ENCODE peak calls at places on chromosomes 2 and 18, in four cellular contexts. B is dorsolateral prefrontal cortex, J is AG04450, O is IMR-90. U is an unnamed sample.
A peak's percentile ranks its signal among the peaks of the same experiment; 100 is the strongest.

GRCh38 chr2:204586444-204587165 is 41.3 kb downstream of the PARD3B start:
- DNase-seq in B (no peak), J (no peak), O (peak; percentile 64), U (no peak)

GRCh38 chr2:46188041-46188715 is 109.0 kb upstream of the EPAS1 start:
- DNase-seq in B (no peak), J (no peak), O (no peak), U (no peak)

GRCh38 chr18:11849845-11850747 is 1.1 kb upstream of the CHMP1B start:
- DNase-seq in B (peak; percentile 65), J (peak; percentile 83), O (peak; percentile 96), U (peak; percentile 96)

GRCh38 chr2:165293439-165294420 is 54.5 kb downstream of the SCN2A start:
- DNase-seq in B (no peak), J (peak; percentile 73), O (peak; percentile 87), U (peak; percentile 87)

GRCh38 chr2:24671230-24671629 is 122.0 kb downstream of the PTRHD1 start:
- DNase-seq in B (no peak), J (no peak), O (no peak), U (no peak)

GRCh38 chr2:26251893-26252292 is 7.2 kb downstream of the HADHB start:
- DNase-seq in B (peak; percentile 50), J (no peak), O (peak; percentile 31), U (peak; percentile 28)

GRCh38 chr2:69992310-69993047 is 31.0 kb upstream of the ASPRV1 start:
- DNase-seq in B (no peak), J (no peak), O (no peak), U (no peak)

GRCh38 chr2:157497603-157498314 is 53.9 kb upstream of the CYTIP start:
- DNase-seq in B (no peak), J (no peak), O (peak; percentile 49), U (peak; percentile 50)

GRCh38 chr2:75221872-75222271 is 22.6 kb upstream of the TACR1 start:
- DNase-seq in B (no peak), J (peak; percentile 45), O (peak; percentile 89), U (peak; percentile 87)

GRCh38 chr18:66138642-66139041 is 387.8 kb downstream of the CDH7 start:
- DNase-seq in B (no peak), J (no peak), O (no peak), U (no peak)

GRCh38 chr18:49017813-49018552 is 67.2 kb upstream of the SMAD7 start:
- DNase-seq in B (peak; percentile 18), J (no peak), O (no peak), U (no peak)

GRCh38 chr2:221097568-221097915 is 474.6 kb downstream of the EPHA4 start:
- DNase-seq in B (no peak), J (peak; percentile 48), O (peak; percentile 92), U (peak; percentile 85)

GRCh38 chr18:5879479-5879882 is 15.8 kb downstream of the TMEM200C start:
- DNase-seq in B (no peak), J (peak; percentile 11), O (peak; percentile 65), U (peak; percentile 61)

GRCh38 chr2:28361991-28362710 is 30.5 kb upstream of the FOSL2 start:
- DNase-seq in B (no peak), J (no peak), O (no peak), U (no peak)

GRCh38 chr2:239905306-239905705 is 119.8 kb downstream of the NDUFA10 start:
- DNase-seq in B (no peak), J (no peak), O (no peak), U (no peak)

GRCh38 chr2:120647487-120647886 is 88.2 kb upstream of the GLI2 start:
- DNase-seq in B (no peak), J (no peak), O (peak; percentile 89), U (peak; percentile 72)

GRCh38 chr18:63949068-63949737 is at the start of gene HMSD:
- DNase-seq in B (no peak), J (no peak), O (no peak), U (peak; percentile 42)
- H3K4me3 ChIP-seq in B (peak within 1 kb of the TSS; percentile 50), J (peak within 1 kb of the TSS; percentile 54), O (no peak within 1 kb of the TSS), U (peak within 1 kb of the TSS; percentile 33)

GRCh38 chr18:68922392-68922791 is 124.5 kb downstream of the CCDC102B start:
- DNase-seq in B (no peak), J (no peak), O (no peak), U (no peak)

GRCh38 chr18:68919900-68920299 is 122.0 kb downstream of the CCDC102B start:
- DNase-seq in B (no peak), J (no peak), O (no peak), U (no peak)

GRCh38 chr18:68928762-68929675 is 131.1 kb downstream of the CCDC102B start:
- DNase-seq in B (no peak), J (no peak), O (no peak), U (no peak)

GRCh38 chr18:68925268-68925667 is 127.4 kb downstream of the CCDC102B start:
- DNase-seq in B (no peak), J (no peak), O (no peak), U (peak; percentile 19)
- TF ChIP-seq CTCF in B (no peak), J (peak; percentile 10), O (peak; percentile 23), U (peak; percentile 37)

DNA sequence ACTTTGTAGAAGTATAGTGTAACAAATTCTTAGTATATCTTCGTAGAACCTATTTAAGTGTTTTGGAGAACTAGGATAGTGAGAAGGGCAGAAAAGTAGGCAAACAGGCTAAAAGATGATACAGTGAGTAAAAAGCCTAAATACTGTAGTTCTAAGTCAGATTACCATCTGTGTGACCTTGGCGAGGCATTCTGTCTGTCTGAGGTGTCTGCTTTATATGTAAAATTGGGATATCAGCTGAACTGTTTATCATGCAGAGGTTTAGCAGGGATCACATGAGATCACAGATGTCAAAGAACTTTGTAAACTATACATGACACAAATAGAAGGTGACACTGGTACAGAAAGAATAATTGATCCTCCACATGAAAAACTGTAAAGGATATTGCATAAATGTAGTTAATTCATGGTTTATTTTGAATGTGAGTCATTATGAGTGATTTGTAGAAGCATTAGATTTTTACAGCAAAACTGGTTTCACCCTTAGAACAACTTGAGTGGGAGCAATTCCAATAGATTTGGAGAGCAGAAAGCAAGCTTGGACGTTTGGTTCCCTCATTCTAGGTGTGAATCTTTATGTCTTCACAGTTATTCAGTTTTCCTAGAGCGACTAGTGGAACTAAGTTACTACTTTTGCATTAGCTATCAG is 41.9 kb downstream of the TAF1B start:
- DNase-seq in B (no peak), J (no peak), O (peak; percentile 59), U (peak; percentile 63)
- H3K4me3 ChIP-seq in B (no peak overlapping the region), J (no peak overlapping the region), O (no peak overlapping the region), U (no peak overlapping the region)

GRCh38 chr18:58590827-58591226 is 38.1 kb downstream of the ALPK2 start:
- DNase-seq in B (no peak), J (no peak), O (no peak), U (peak; percentile 22)

GRCh38 chr18:58586886-58587285 is 42.0 kb downstream of the ALPK2 start:
- DNase-seq in B (no peak), J (no peak), O (no peak), U (no peak)

GRCh38 chr18:58591286-58591685 is 37.6 kb downstream of the ALPK2 start:
- DNase-seq in B (no peak), J (no peak), O (no peak), U (no peak)

GRCh38 chr18:58592223-58593214 is 36.4 kb downstream of the ALPK2 start:
- DNase-seq in B (no peak), J (no peak), O (no peak), U (no peak)

DNA sequence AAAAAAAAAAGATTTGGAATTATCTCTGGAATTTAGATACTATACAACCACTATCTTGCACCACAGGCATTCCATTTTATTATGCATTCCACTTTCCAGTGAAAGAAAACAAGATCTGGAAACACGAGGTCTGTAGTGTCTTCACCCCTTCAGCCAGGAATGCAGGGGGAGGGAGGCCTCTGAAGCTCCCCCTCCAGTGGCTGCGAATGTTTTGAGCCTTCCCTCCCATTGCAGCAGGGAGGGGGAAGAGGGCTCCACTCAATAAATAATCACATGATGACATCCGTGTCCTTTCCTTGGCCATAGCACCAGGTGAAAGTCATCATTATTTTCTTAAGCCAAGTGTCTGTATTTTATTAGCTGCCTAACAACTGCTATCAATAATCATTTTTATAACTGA is 38.7 kb downstream of the ALPK2 start:
- DNase-seq in B (no peak), J (peak; percentile 67), O (peak; percentile 88), U (peak; percentile 71)
- TF ChIP-seq CTCF in B (no peak), J (no peak), O (no peak), U (no peak)

GRCh38 chr18:70310560-70311320 is 21.9 kb downstream of the SOCS6 start:
- DNase-seq in B (no peak), J (no peak), O (no peak), U (no peak)
- H3K4me3 ChIP-seq in B (no peak overlapping the region), J (no peak overlapping the region), O (no peak overlapping the region), U (no peak overlapping the region)

DNA sequence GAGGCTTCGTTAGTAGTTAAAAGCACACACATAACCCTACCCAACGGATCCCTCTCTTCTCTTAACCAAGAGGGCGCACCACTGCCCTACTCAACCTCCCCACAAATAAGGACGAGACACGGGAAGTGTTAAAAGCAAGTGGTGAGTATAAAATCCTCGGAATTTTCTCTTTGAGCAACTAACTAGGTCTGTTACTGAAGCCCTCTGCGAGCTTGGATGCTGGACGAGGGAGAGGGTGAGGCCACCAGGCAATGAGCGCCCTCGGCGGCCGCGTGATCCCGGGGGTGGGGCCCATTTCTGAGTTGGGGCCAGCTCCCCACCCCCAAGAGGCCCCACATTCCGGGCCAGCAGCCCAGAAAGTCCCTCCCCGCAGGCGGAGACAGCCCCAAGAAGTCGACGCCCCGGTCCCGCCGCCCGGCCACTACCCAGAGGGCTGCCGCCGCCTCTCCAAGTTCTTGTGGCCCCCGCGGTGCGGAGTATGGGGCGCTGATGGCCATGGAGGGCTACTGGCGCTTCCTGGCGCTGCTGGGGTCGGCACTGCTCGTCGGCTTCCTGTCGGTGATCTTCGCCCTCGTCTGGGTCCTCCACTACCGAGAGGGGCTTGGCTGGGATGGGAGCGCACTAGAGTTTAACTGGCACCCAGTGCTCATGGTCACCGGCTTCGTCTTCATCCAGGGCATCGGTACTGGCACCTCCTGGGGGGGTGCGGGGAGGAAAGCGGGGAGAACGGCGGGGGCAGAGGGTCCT is at the start of gene CYBRD1:
- DNase-seq in B (peak; percentile 75), J (peak; percentile 58), O (peak; percentile 79), U (peak; percentile 82)
- TF ChIP-seq CTCF in B (no peak), J (no peak), O (peak; percentile 8), U (peak; percentile 13)

DNA sequence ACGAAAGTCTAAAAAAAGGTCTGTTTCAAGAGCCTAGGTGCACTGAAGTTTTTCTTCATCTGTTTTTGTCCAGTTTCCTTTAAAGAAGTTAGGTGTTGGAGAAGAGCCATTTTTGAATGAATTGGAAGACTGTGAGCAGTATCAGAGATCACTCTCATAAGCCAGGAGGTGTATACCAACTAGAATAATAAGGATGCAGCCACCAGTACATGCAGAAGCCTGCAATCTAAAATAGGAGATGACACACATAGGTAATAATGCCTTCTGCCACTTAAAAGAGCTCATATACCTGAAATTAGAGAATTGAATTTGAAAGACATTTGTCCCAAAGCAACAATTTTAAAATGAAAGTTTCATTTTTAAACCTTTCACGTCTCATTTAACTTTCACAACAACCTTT is 81.7 kb downstream of the RBMS1 start:
- DNase-seq in B (no peak), J (no peak), O (no peak), U (no peak)
- H3K4me3 ChIP-seq in B (no peak overlapping the region), J (no peak overlapping the region), O (no peak overlapping the region), U (no peak overlapping the region)

GRCh38 chr2:141020346-141020745 is 1110.5 kb downstream of the LRP1B start:
- DNase-seq in B (no peak), J (no peak), O (no peak), U (peak; percentile 48)

GRCh38 chr2:141021109-141021508 is 1109.7 kb downstream of the LRP1B start:
- DNase-seq in B (no peak), J (peak; percentile 20), O (peak; percentile 78), U (peak; percentile 93)

GRCh38 chr2:141015339-141016047 is 1115.3 kb downstream of the LRP1B start:
- DNase-seq in B (peak; percentile 54), J (no peak), O (no peak), U (no peak)
- TF ChIP-seq CTCF in B (no peak), J (no peak), O (peak; percentile 1), U (no peak)

U was measured in fibroblast of mammary gland.